ENCODE peak calls at places on chromosomes 2 and 18, in five cellular contexts. K is GM23248, R is endothelial cell of umbilical vein, F is fibroblast of lung, X is MM.1S. A is an unnamed sample. For H3K4me1 and H3K9me3, the result is how much of the 10 kb centered on the place peaks cover.

GRCh38 chr2:210562136-210563080 is 6.0 kb downstream of the CPS1 start:
- DNase-seq in F (no peak), R (no peak), X (no peak), K (no peak), A (no peak)

GRCh38 chr2:110103060-110103961 is 12.3 kb downstream of the MALL start:
- DNase-seq in X (no peak), K (no peak), F (no peak), R (no peak), A (no peak)

GRCh38 chr2:60386436-60386835 is 167.0 kb downstream of the BCL11A start:
- DNase-seq in R (no peak), F (no peak), X (no peak), K (no peak), A (no peak)

GRCh38 chr2:3189961-3190360 is 187.7 kb downstream of the EIPR1 start:
- DNase-seq in X (no peak), R (no peak), K (no peak), F (no peak), A (no peak)

GRCh38 chr2:215556979-215557378 is 121.1 kb upstream of the FN1 start:
- DNase-seq in R (no peak), K (peak), X (no peak), F (peak), A (no peak)

GRCh38 chr2:200852605-200853004 is 11.9 kb downstream of the CLK1 start:
- DNase-seq in X (no peak), K (no peak), R (no peak), F (no peak), A (no peak)

GRCh38 chr18:8706545-8706980 is 1.2 kb downstream of the MTCL1 start:
- DNase-seq in K (peak), X (peak), R (no peak), F (peak), A (no peak)

GRCh38 chr2:114550895-114551793 is 108.7 kb downstream of the DPP10 start:
- DNase-seq in F (peak), X (peak), K (peak), R (no peak), A (no peak)

GRCh38 chr18:6342990-6343389 is 71.7 kb downstream of the L3MBTL4 start:
- DNase-seq in F (no peak), K (no peak), X (no peak), R (no peak), A (no peak)

GRCh38 chr2:191625016-191625415 is 52.9 kb upstream of the NABP1 start:
- DNase-seq in X (peak), F (peak), K (no peak), R (peak), A (no peak)

GRCh38 chr2:85589982-85590791 is 5.4 kb upstream of the RNF181 start:
- DNase-seq in K (peak), F (peak), X (no peak), R (peak), A (no peak)

GRCh38 chr2:233429175-233429897 is 75.0 kb downstream of the DGKD start:
- DNase-seq in R (no peak), K (no peak), X (no peak), F (no peak), A (no peak)

GRCh38 chr2:105761931-105762515 is 17.3 kb downstream of the NCK2 start:
- DNase-seq in K (no peak), F (peak), X (no peak), R (no peak), A (no peak)

GRCh38 chr2:7037340-7038333 is 120.4 kb downstream of the RNF144A start:
- DNase-seq in K (peak), F (peak), X (peak), R (peak), A (peak)

GRCh38 chr2:152542995-152543481 is 174.2 kb downstream of the PRPF40A start:
- DNase-seq in F (peak), R (peak), K (peak), X (no peak), A (peak)

GRCh38 chr2:55010149-55010591 is 40.1 kb downstream of the RTN4 start:
- DNase-seq in F (peak), R (no peak), K (peak), X (peak), A (no peak)

GRCh38 chr2:127650785-127651380 is 4.9 kb downstream of the GPR17 start:
- DNase-seq in R (no peak), F (peak), K (peak), X (no peak), A (no peak)

GRCh38 chr18:76340410-76340809 is 154.6 kb downstream of the ZNF516 start:
- DNase-seq in K (no peak), X (no peak), F (no peak), R (no peak), A (no peak)

GRCh38 chr2:239112127-239112774 is 264.4 kb downstream of the TWIST2 start:
- DNase-seq in K (no peak), F (no peak), X (no peak), R (no peak), A (no peak)
- H3K4me1 ChIP-seq in K (under half), F (under half), X (under half), R (under half), A (under half)

GRCh38 chr2:172372436-172372835 is 55.0 kb upstream of the ITGA6 start:
- DNase-seq in K (no peak), X (no peak), F (no peak), R (no peak), A (peak)

GRCh38 chr2:172373076-172373475 is 54.3 kb upstream of the ITGA6 start:
- DNase-seq in K (no peak), R (no peak), F (no peak), X (no peak), A (no peak)

GRCh38 chr2:172373761-172374160 is 53.6 kb upstream of the ITGA6 start:
- DNase-seq in K (peak), X (no peak), R (no peak), F (peak), A (no peak)

GRCh38 chr2:172374318-172375240 is 52.8 kb upstream of the ITGA6 start:
- DNase-seq in X (no peak), R (no peak), K (no peak), F (no peak), A (no peak)

GRCh38 chr2:172370821-172371455 is 56.4 kb upstream of the ITGA6 start:
- DNase-seq in F (no peak), R (no peak), X (no peak), K (peak), A (no peak)
- TF ChIP-seq EZH2 in F (no peak), R (no peak), X (no peak), K (no peak), A (no peak)

DNA sequence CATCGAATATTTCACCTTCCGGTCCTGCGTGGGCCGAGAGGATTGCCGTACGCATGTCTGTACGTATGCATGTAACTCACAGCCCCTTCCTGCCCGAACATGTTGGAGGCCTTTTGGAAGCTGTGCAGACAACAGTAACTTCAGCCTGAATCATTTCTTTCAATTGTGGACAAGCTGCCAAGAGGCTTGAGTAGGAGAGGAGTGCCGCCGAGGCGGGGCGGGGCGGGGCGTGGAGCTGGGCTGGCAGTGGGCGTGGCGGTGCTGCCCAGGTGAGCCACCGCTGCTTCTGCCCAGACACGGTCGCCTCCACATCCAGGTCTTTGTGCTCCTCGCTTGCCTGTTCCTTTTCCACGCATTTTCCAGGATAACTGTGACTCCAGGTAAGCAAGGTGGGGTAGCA is at the start of gene SERPINB5:
- DNase-seq in K (no peak), R (no peak), X (no peak), F (no peak), A (peak)
- H3K9me3 ChIP-seq in K (under half), R (under half), X (under half), F (under half), A (under half)

GRCh38 chr2:69053416-69053965 is 40.5 kb downstream of the ANTXR1 start:
- DNase-seq in F (peak), K (peak), X (no peak), R (no peak), A (no peak)

GRCh38 chr2:69050802-69051201 is 37.8 kb downstream of the ANTXR1 start:
- DNase-seq in X (no peak), K (no peak), F (no peak), R (peak), A (no peak)

GRCh38 chr2:69046221-69046662 is 33.3 kb downstream of the ANTXR1 start:
- DNase-seq in F (peak), R (peak), K (peak), X (no peak), A (peak)

GRCh38 chr2:69043736-69044400 is 30.9 kb downstream of the ANTXR1 start:
- DNase-seq in X (no peak), F (no peak), K (no peak), R (no peak), A (no peak)

GRCh38 chr2:69047625-69048145 is 34.7 kb downstream of the ANTXR1 start:
- DNase-seq in K (no peak), X (no peak), F (no peak), R (no peak), A (no peak)
- H3K4me1 ChIP-seq in K (under half), X (under half), F (under half), R (under half), A (under half)

GRCh38 chr2:144516417-144516980 is 3.4 kb downstream of the ZEB2 start:
- DNase-seq in X (no peak), K (peak), R (peak), F (peak), A (no peak)

GRCh38 chr2:144519597-144519933 is 354 bp downstream of the ZEB2 start:
- DNase-seq in K (no peak), X (no peak), F (no peak), R (no peak), A (no peak)

GRCh38 chr2:144516981-144517824 is 2.7 kb downstream of the ZEB2 start:
- DNase-seq in F (peak), K (peak), R (peak), X (peak), A (peak)

GRCh38 chr2:144518744-144519596 is 949 bp downstream of the ZEB2 start:
- DNase-seq in K (peak), R (peak), X (peak), F (no peak), A (no peak)

DNA sequence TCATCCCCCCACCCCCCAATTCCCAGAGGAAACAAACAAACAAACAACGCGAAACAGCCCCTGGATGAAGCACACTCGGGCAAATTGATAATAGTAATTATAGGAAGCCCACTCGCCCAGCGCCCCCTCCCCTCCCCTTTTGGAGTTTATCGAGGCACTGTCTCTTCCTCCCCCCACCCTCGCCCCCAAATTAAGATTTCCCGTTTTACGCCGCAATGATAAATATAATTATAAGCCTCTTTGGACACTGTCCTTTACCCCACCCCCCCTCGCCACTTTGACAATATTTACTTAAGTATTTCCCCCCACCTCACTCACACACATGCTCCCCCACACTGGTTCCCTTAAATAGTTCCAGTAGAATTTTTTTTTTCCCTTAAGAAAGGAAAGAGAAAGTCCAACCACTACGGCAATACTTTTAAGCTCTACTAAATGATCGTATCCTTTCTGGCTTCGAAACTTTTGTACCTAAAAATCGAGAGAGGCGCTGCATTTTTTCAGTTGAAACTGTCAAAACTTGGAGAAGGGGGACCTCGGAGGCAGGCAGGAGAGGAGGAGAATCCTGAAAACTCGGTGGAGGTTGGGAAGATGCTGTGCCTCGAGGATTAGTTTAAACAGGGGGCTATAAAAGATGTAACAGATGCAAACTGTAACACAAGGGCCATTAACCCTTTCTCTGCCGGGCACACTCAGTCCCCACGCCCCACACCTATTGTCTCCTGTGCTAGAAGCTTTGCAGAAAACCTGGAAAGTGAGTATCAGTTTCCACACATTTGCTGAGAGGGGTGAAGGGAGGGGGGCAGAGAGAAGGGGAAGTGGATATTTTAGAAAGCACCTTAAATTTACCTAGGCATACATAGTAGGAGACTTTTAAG is 1.9 kb downstream of the ZEB2 start:
- DNase-seq in R (no peak), F (peak), X (no peak), K (peak), A (no peak)
- TF ChIP-seq EZH2 in R (no peak), F (no peak), X (no peak), K (no peak), A (no peak)

GRCh38 chr2:240638517-240639160 is 13.4 kb downstream of the GPR35 start:
- DNase-seq in F (no peak), K (no peak), X (no peak), R (no peak), A (no peak)
- H3K9me3 ChIP-seq in F (under half), K (under half), X (under half), R (under half), A (under half)

GRCh38 chr2:100196786-100197494 is 54.5 kb upstream of the AFF3 start:
- DNase-seq in K (peak), X (no peak), R (no peak), F (peak), A (no peak)
- H3K4me1 ChIP-seq in K (under half), X (under half), R (half or more), F (under half), A (under half)

GRCh38 chr2:26550276-26551015 is 72.5 kb upstream of the OTOF start:
- DNase-seq in R (no peak), K (no peak), X (no peak), F (no peak), A (no peak)
- TF ChIP-seq EZH2 in R (no peak), K (no peak), X (no peak), F (no peak), A (no peak)

GRCh38 chr2:444937-445884 is 157.3 kb upstream of the ALKAL2 start:
- DNase-seq in R (no peak), X (no peak), F (no peak), K (no peak), A (no peak)
- H3K9me3 ChIP-seq in R (under half), X (under half), F (under half), K (under half), A (under half)

GRCh38 chr2:174586896-174587295 is 10.7 kb downstream of the WIPF1 start:
- DNase-seq in X (no peak), R (no peak), F (peak), K (peak), A (no peak)
- H3K4me1 ChIP-seq in X (under half), R (under half), F (under half), K (under half), A (under half)